ENCODE peak calls at places on chromosomes 2 and 18, in four cellular contexts. K is effector memory CD4-positive, alpha-beta T cell; J is neural progenitor cell; V is adipocyte. W is an unnamed sample. For H3K27me3, the result is how much of the 10 kb centered on the place peaks cover.

GRCh38 chr18:32922951-32923430 is 150.2 kb upstream of the KLHL14 start:
- DNase-seq in K (no peak), J (no peak), V (no peak), W (no peak)

GRCh38 chr18:75003764-75004690 is 204.9 kb downstream of the PTGR3 start:
- DNase-seq in K (no peak), J (no peak), V (peak), W (no peak)

GRCh38 chr2:208515099-208515498 is 108.5 kb downstream of the PTH2R start:
- DNase-seq in K (no peak), J (no peak), V (no peak), W (no peak)

GRCh38 chr2:95334916-95335641 is 37.9 kb downstream of the KCNIP3 start:
- DNase-seq in K (no peak), J (no peak), V (peak), W (no peak)

GRCh38 chr2:223897669-223898314 is 47.3 kb downstream of the WDFY1 start:
- DNase-seq in K (no peak), J (no peak), V (no peak), W (no peak)

GRCh38 chr2:224572338-224572737 is 12.8 kb downstream of the CUL3 start:
- DNase-seq in K (no peak), J (no peak), V (no peak), W (no peak)

GRCh38 chr2:1140389-1141003 is 189.8 kb downstream of the SNTG2 start:
- DNase-seq in K (no peak), J (peak), V (peak), W (peak)

GRCh38 chr18:8762968-8763367 is 57.6 kb downstream of the MTCL1 start:
- DNase-seq in K (no peak), J (no peak), V (no peak), W (no peak)

GRCh38 chr18:58911766-58912165 is 47.1 kb downstream of the ZNF532 start:
- DNase-seq in K (no peak), J (no peak), V (peak), W (no peak)

GRCh38 chr2:2698182-2699116 is 367.4 kb upstream of the MYT1L start:
- DNase-seq in K (no peak), J (peak), V (no peak), W (no peak)

GRCh38 chr2:178508646-178509045 is 28.4 kb downstream of the PLEKHA3 start:
- DNase-seq in K (no peak), J (no peak), V (no peak), W (no peak)

GRCh38 chr2:37659723-37660122 is 11.7 kb downstream of the CDC42EP3 start:
- DNase-seq in K (no peak), J (no peak), V (no peak), W (no peak)

GRCh38 chr2:37657471-37657870 is 14.0 kb downstream of the CDC42EP3 start:
- DNase-seq in K (no peak), J (no peak), V (no peak), W (no peak)

GRCh38 chr2:37656512-37657423 is 14.7 kb downstream of the CDC42EP3 start:
- DNase-seq in K (no peak), J (peak), V (no peak), W (no peak)

GRCh38 chr2:37655442-37655841 is 16.0 kb downstream of the CDC42EP3 start:
- DNase-seq in K (no peak), J (no peak), V (no peak), W (no peak)

GRCh38 chr2:37658682-37659081 is 12.8 kb downstream of the CDC42EP3 start:
- DNase-seq in K (no peak), J (no peak), V (no peak), W (no peak)
- H3K4me3 ChIP-seq in K (no peak), J (no peak), V (no peak), W (no peak)

GRCh38 chr2:29962922-29963321 is 41.5 kb upstream of the ALK start:
- DNase-seq in K (no peak), J (no peak), V (no peak), W (no peak)
- H3K27me3 ChIP-seq in K (under half), J (under half), V (half or more), W (under half)

DNA sequence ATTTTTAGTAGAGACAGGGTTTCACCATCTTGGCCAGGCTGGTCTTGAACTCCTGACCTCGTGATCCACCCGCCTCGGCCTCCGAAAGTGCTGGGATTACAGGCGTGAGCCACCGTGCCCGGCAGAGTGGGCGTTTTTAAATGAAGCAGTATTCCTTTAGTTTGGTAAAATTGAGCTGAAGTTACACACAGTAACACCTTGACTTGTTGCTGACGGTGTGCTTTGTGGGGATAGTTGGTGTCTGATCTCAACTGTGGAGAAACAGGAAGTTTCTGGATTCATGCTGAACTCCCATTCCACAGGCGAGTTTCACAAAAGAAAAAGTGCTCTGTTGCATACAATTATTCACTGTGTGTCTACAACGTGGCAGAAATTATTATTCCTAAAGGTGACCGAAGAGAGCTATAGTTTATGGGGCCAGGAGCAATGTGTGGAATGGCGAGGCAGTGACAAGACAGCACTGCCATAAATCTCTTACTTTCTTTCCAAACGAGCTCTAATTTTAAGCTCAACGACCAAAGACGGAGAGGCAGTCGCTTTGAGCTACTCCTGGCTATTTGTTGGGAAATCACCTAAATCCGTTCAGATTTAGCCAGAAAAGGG is 480 bp upstream of the CABYR start:
- DNase-seq in K (no peak), J (no peak), V (no peak), W (no peak)
- H3K4me3 ChIP-seq in K (peak), J (peak), V (peak), W (peak)

DNA sequence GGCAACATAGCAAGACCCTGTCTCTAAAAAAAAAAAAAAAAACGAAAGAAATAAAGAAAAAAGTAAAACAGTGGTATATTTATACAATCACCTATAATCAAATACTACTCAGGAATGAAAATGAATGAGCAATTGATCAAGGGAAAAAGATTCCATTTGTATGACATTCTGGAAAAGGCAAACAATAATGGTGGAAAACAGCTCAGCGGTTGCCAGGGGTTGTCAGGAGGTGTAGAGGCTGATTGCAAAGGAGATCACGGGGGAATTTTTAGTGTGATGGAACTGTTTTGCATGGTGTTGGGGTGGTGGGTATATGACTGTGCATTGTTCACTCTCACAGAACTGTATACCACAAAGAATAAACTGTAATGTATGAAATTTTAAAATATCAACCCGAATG is 45.5 kb upstream of the INPP4A start:
- DNase-seq in K (no peak), J (no peak), V (no peak), W (no peak)
- H3K27me3 ChIP-seq in K (under half), J (under half), V (under half), W (under half)

GRCh38 chr2:134411828-134412638 is 158.2 kb downstream of the MGAT5 start:
- DNase-seq in K (peak), J (peak), V (peak), W (peak)
- H3K4me3 ChIP-seq in K (no peak), J (no peak), V (no peak), W (no peak)

GRCh38 chr2:232506713-232507112 is 13.5 kb upstream of the PRSS56 start:
- DNase-seq in K (no peak), J (no peak), V (no peak), W (no peak)
- H3K27me3 ChIP-seq in K (under half), J (half or more), V (half or more), W (under half)

GRCh38 chr2:105371810-105372209 is 27.0 kb downstream of the FHL2 start:
- DNase-seq in K (no peak), J (peak), V (no peak), W (no peak)
- H3K4me3 ChIP-seq in K (no peak), J (no peak), V (no peak), W (no peak)

DNA sequence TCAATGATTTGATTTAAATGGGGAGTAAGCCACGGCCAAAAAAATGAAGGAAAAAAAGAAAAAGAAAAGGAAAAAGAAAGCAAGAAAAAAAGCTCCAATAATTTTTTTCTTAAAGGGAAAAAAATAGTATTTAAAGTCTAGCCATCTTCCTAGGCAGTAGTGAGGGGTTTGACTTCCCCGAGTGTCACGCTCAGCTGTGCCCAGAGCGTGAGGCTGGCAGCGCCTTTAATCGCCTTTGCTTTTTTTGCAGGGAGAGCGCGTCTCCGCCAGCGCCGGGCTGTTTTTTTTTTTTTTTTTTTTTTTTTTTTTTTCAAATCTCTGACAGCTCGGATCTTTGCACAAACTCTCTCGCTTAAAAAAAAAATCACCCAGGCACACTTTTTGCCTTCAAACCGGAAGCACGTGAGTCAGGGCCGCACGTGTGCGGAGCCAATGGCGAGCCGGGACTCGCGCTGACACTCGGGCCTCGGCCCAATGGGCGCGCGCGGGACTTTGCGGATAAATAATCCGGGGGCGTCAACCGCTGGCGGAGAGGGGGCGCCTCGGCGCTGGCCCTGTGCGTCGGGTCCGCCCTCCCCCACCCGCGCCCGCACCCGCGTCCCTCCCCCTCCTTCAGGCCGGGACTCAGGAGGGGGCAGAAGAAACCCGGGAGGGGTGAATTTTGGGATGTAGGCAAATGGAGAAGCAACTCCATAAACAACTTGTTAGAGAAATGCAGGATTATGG is at the start of gene EN1:
- DNase-seq in K (no peak), J (peak), V (peak), W (peak)
- H3K27me3 ChIP-seq in K (half or more), J (half or more), V (under half), W (under half)